ENCODE peak calls at places on chromosomes 12 and 14, in seven cellular contexts. Y is type B pancreatic cell, M is fibroblast of pulmonary artery, L is astrocyte of the cerebellum, K is breast epithelium, J is lower lobe of right lung, F is AG09319. G is an unnamed sample.

GRCh38 chr12:53097207-53097563 is 282 bp upstream of the IGFBP6 start:
- DNase-seq in M (peak; percentile 37), Y (no peak), L (no peak), J (no peak), F (no peak), K (no peak), G (no peak)

GRCh38 chr12:113130457-113131135 is 5.0 kb downstream of the RASAL1 start:
- DNase-seq in L (no peak), J (peak; percentile 43), F (no peak), K (no peak), M (no peak), Y (no peak), G (no peak)

GRCh38 chr14:73613046-73613383 is 698 bp downstream of the ACOT6 start:
- DNase-seq in J (no peak), K (no peak), F (no peak), M (no peak), Y (no peak), L (no peak), G (no peak)

GRCh38 chr12:103751600-103751999 is 89.4 kb downstream of the NT5DC3 start:
- DNase-seq in F (no peak), Y (no peak), J (no peak), K (no peak), M (peak; percentile 10), L (no peak), G (no peak)

GRCh38 chr14:92651793-92652382 is 96.5 kb downstream of the LGMN start:
- DNase-seq in L (no peak), J (peak; percentile 89), Y (no peak), F (no peak), M (no peak), K (no peak), G (no peak)

GRCh38 chr14:61581955-61582615 is 113.2 kb upstream of the HIF1A start:
- DNase-seq in K (no peak), Y (no peak), F (no peak), J (no peak), L (no peak), M (no peak), G (no peak)

GRCh38 chr12:2183556-2184541 is 131.1 kb downstream of the CACNA1C start:
- DNase-seq in K (no peak), L (peak; percentile 74), F (peak; percentile 81), Y (no peak), M (peak; percentile 40), J (no peak), G (peak; percentile 58)

GRCh38 chr12:72448089-72448488 is 175.9 kb downstream of the TRHDE start:
- DNase-seq in L (no peak), K (no peak), J (no peak), M (no peak), Y (no peak), F (peak; percentile 1), G (no peak)

GRCh38 chr12:119328111-119328510 is 6.4 kb upstream of the CCDC60 start:
- DNase-seq in L (no peak), M (no peak), Y (no peak), K (no peak), F (no peak), J (no peak), G (no peak)

GRCh38 chr12:52649066-52649465 is 2.9 kb downstream of the KRT2 start:
- DNase-seq in K (peak; percentile 7), J (no peak), M (no peak), F (no peak), Y (no peak), L (no peak), G (no peak)

GRCh38 chr12:117188961-117189724 is 1.1 kb downstream of the FBXO21 start:
- DNase-seq in M (peak; percentile 65), K (no peak), L (peak; percentile 20), F (no peak), J (no peak), Y (no peak), G (no peak)

GRCh38 chr14:68690106-68690960 is 102.5 kb downstream of the ZFP36L1 start:
- DNase-seq in K (no peak), F (no peak), J (no peak), L (no peak), M (no peak), Y (no peak), G (no peak)

DNA sequence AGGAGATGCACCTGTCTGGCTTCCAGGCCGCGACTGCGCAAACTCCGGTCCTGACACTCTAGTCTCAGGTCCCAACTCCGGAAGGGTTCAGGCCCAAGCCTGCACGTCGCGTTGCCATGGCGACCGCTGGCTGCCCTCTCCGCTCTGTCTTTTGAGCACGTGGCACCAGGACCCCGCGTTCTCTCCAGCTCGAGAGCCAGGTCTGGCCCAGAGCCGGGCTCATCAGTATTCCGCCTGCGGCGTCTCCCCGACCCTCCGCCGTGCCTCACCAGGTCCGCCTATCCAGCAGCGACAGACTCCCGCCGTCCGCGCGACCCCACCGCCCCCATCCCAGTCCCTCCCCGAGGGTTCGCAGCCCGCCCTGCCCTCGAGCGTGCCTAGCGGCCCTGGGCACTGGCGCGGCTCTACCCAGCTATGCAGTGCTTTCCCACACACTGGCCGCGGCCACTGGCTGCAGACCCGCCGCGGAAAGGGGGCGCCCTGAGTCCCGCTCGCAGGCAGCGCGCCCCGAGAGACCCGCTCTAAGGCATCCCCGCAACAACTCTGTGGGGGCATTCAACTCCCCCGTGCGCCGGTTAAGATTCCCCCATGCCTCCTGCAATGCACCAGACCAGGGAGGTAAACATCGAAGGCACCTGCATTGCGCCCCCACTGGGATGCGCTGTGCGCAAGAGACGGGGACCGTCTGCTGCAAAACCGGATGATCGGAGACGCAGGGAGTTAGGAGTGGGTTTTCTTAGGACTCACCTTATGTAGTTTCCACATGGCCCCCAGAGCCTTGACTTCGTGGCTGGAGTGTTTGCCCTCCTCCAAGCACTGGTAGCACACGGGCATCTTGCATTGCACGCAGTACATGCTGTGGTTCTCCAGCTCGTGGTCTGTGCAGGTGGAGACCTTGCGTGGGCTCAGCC is 1.3 kb downstream of the TRIM9 start:
- DNase-seq in Y (peak; percentile 72), F (no peak), M (no peak), L (no peak), J (no peak), K (peak; percentile 35), G (no peak)
- TF ChIP-seq CTCF in Y (peak; percentile 70), F (peak; percentile 21), M (peak; percentile 4), L (peak; percentile 52), J (no peak), K (peak; percentile 40), G (no peak)

GRCh38 chr14:104084251-104085002 is 1.1 kb upstream of the ASPG start:
- DNase-seq in J (no peak), L (no peak), F (no peak), M (peak; percentile 28), Y (peak; percentile 59), K (no peak), G (no peak)

GRCh38 chr14:104081951-104082464 is 3.5 kb upstream of the ASPG start:
- DNase-seq in F (no peak), L (no peak), J (peak; percentile 40), M (no peak), K (no peak), Y (peak; percentile 67), G (no peak)

GRCh38 chr14:104080557-104081492 is 4.7 kb upstream of the ASPG start:
- DNase-seq in Y (no peak), J (peak; percentile 49), K (no peak), M (no peak), F (no peak), L (no peak), G (no peak)

GRCh38 chr14:104082807-104083206 is 2.7 kb upstream of the ASPG start:
- DNase-seq in M (no peak), K (peak; percentile 63), J (peak; percentile 66), Y (peak; percentile 57), F (no peak), L (no peak), G (no peak)

DNA sequence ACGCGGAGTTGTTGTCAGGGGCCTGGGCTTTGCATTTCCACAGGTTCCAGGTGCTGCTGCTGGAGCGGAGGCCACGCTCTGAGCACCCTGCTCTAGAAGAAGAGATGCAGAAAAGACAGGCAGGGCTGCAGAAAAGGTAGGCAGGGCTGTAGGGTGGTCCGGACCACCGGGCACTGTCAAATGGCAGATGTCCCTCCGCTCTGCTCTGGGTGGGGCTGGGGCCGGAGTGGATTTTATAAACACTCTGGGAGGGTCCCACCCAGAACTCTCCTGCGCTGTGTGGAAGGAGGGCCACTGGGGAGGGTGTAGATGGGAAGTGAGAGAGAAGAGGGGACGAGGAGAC is 4.0 kb upstream of the ASPG start:
- DNase-seq in J (no peak), M (no peak), Y (no peak), K (no peak), F (no peak), L (no peak), G (no peak)
- TF ChIP-seq CTCF in J (no peak), M (no peak), Y (no peak), K (no peak), F (no peak), L (no peak), G (no peak)

GRCh38 chr12:129150721-129151120 is 297.4 kb downstream of the GLT1D1 start:
- DNase-seq in K (no peak), Y (no peak), L (no peak), F (no peak), M (no peak), J (no peak), G (no peak)

DNA sequence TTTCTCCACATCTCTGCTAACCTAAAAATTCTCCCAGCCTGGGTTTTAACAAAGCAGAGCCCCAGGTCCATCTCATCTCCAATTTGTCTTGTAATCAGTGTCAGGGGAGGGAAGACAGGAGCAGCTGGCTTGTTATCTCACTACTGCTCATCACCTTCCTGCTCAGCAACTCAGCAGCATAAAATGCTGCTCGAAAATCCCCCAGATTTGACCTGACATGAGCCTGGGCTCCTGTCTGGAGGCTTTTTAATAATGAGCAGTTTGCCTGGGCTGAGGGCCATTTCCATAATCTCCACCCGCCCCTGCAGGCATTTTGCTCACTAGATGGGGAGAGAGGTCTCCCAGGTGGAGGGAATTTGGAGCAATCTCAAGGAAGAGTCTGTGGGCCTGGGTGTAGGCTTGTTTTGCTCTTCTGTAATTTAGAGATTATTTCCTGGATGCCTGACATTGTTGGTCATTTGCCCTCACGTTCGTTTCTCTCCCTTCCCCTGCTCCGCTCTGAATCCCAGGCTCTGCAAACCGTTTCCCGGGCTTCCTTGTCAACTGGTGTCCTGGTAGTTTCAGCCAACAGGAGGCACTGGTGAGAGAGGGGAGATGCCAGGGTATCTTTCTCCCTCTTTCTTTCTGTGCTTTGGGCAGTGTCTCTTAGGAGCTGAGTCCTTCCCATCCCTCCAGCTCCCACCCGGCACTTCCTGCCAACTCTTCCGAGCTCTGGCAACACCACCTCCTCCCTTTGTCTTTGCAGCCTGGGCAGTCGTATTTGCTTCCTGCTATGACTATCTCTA is 299.2 kb downstream of the GLT1D1 start:
- DNase-seq in L (no peak), M (no peak), J (no peak), F (no peak), K (no peak), Y (no peak), G (no peak)
- TF ChIP-seq CTCF in L (no peak), M (no peak), J (no peak), F (no peak), K (no peak), Y (no peak), G (no peak)

DNA sequence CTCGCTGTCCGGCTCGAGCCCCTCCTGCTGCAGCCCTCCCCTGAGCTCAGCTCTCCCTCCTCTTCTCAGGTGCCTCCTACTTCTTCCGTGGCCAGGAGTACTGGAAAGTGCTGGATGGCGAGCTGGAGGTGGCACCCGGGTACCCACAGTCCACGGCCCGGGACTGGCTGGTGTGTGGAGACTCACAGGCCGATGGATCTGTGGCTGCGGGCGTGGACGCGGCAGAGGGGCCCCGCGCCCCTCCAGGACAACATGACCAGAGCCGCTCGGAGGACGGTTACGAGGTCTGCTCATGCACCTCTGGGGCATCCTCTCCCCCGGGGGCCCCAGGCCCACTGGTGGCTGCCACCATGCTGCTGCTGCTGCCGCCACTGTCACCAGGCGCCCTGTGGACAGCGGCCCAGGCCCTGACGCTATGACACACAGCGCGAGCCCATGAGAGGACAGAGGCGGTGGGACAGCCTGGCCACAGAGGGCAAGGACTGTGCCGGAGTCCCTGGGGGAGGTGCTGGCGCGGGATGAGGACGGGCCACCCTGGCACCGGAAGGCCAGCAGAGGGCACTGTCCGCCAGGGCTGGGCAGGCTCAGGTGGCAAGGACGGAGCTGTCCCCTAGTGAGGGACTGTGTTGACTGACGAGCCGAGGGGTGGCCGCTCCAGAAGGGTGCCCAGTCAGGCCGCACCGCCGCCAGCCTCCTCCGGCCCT is 22.8 kb downstream of the MMP17 start:
- DNase-seq in K (no peak), L (no peak), F (no peak), M (no peak), J (no peak), Y (no peak), G (no peak)
- TF ChIP-seq CTCF in K (peak; percentile 84), L (peak; percentile 69), F (peak; percentile 35), M (peak; percentile 42), J (no peak), Y (peak; percentile 66), G (peak; percentile 58)

G was measured in BJ.